ENCODE peak calls at places on chromosomes 13 and 19, in seven cellular contexts. One of them, this sample, is unnamed.

GRCh38 chr13:104256701-104257100 is 1190.5 kb upstream of the SLC10A2 start:
- DNase-seq in GM13977: no peak
- DNase-seq in activated T-helper 1 cell treated with anti-CD3 and anti-CD28 coated beads, Interleukin-2, amount 50 U/mL, for 16 hours: no peak
- DNase-seq in stimulated activated CD4-positive, alpha-beta T cell treated with anti-CD3 and anti-CD28 coated beads, Interleukin-12 subunit alpha, Interleukin-12 subunit beta, amount 100 ng/mL, for 4 hours: no peak
- DNase-seq in NCI-H524: no peak
- DNase-seq in neural crest cell: no peak
- DNase-seq in lower lobe of right lung: no peak
- DNase-seq in this sample: no peak

GRCh38 chr19:584240-585001 is 5.3 kb upstream of the HCN2 start:
- DNase-seq in GM13977: peak
- DNase-seq in activated T-helper 1 cell treated with anti-CD3 and anti-CD28 coated beads, Interleukin-2, amount 50 U/mL, for 16 hours: peak
- DNase-seq in stimulated activated CD4-positive, alpha-beta T cell treated with anti-CD3 and anti-CD28 coated beads, Interleukin-12 subunit alpha, Interleukin-12 subunit beta, amount 100 ng/mL, for 4 hours: peak
- DNase-seq in NCI-H524: peak
- DNase-seq in neural crest cell: peak
- DNase-seq in lower lobe of right lung: no peak
- DNase-seq in this sample: peak

GRCh38 chr19:30360378-30361106 is 11.6 kb upstream of the ZNF536 start:
- DNase-seq in GM13977: no peak
- DNase-seq in activated T-helper 1 cell treated with anti-CD3 and anti-CD28 coated beads, Interleukin-2, amount 50 U/mL, for 16 hours: no peak
- DNase-seq in stimulated activated CD4-positive, alpha-beta T cell treated with anti-CD3 and anti-CD28 coated beads, Interleukin-12 subunit alpha, Interleukin-12 subunit beta, amount 100 ng/mL, for 4 hours: no peak
- DNase-seq in NCI-H524: no peak
- DNase-seq in neural crest cell: no peak
- DNase-seq in lower lobe of right lung: no peak
- DNase-seq in this sample: no peak

GRCh38 chr19:2654585-2654861 is 48.0 kb downstream of the GNG7 start:
- DNase-seq in GM13977: no peak
- DNase-seq in activated T-helper 1 cell treated with anti-CD3 and anti-CD28 coated beads, Interleukin-2, amount 50 U/mL, for 16 hours: no peak
- DNase-seq in stimulated activated CD4-positive, alpha-beta T cell treated with anti-CD3 and anti-CD28 coated beads, Interleukin-12 subunit alpha, Interleukin-12 subunit beta, amount 100 ng/mL, for 4 hours: no peak
- DNase-seq in NCI-H524: no peak
- DNase-seq in neural crest cell: no peak
- DNase-seq in lower lobe of right lung: no peak
- DNase-seq in this sample: no peak

GRCh38 chr19:40342644-40343311 is 5.4 kb downstream of the C19orf47 start:
- DNase-seq in GM13977: no peak
- DNase-seq in activated T-helper 1 cell treated with anti-CD3 and anti-CD28 coated beads, Interleukin-2, amount 50 U/mL, for 16 hours: no peak
- DNase-seq in stimulated activated CD4-positive, alpha-beta T cell treated with anti-CD3 and anti-CD28 coated beads, Interleukin-12 subunit alpha, Interleukin-12 subunit beta, amount 100 ng/mL, for 4 hours: no peak
- DNase-seq in NCI-H524: no peak
- DNase-seq in neural crest cell: no peak
- DNase-seq in lower lobe of right lung: no peak
- DNase-seq in this sample: no peak

GRCh38 chr19:18469245-18470107 is 31.5 kb upstream of the ISYNA1 start:
- DNase-seq in GM13977: peak
- DNase-seq in activated T-helper 1 cell treated with anti-CD3 and anti-CD28 coated beads, Interleukin-2, amount 50 U/mL, for 16 hours: peak
- DNase-seq in stimulated activated CD4-positive, alpha-beta T cell treated with anti-CD3 and anti-CD28 coated beads, Interleukin-12 subunit alpha, Interleukin-12 subunit beta, amount 100 ng/mL, for 4 hours: peak
- DNase-seq in NCI-H524: peak
- DNase-seq in neural crest cell: peak
- DNase-seq in lower lobe of right lung: peak
- DNase-seq in this sample: peak

GRCh38 chr19:49340069-49340864 is 5.1 kb downstream of the CD37 start:
- DNase-seq in GM13977: peak
- DNase-seq in activated T-helper 1 cell treated with anti-CD3 and anti-CD28 coated beads, Interleukin-2, amount 50 U/mL, for 16 hours: no peak
- DNase-seq in stimulated activated CD4-positive, alpha-beta T cell treated with anti-CD3 and anti-CD28 coated beads, Interleukin-12 subunit alpha, Interleukin-12 subunit beta, amount 100 ng/mL, for 4 hours: no peak
- DNase-seq in NCI-H524: peak
- DNase-seq in neural crest cell: no peak
- DNase-seq in lower lobe of right lung: peak
- DNase-seq in this sample: peak

GRCh38 chr19:45164577-45165335 is 4.0 kb upstream of the NKPD1 start:
- DNase-seq in GM13977: peak
- DNase-seq in activated T-helper 1 cell treated with anti-CD3 and anti-CD28 coated beads, Interleukin-2, amount 50 U/mL, for 16 hours: no peak
- DNase-seq in stimulated activated CD4-positive, alpha-beta T cell treated with anti-CD3 and anti-CD28 coated beads, Interleukin-12 subunit alpha, Interleukin-12 subunit beta, amount 100 ng/mL, for 4 hours: peak
- DNase-seq in NCI-H524: no peak
- DNase-seq in neural crest cell: no peak
- DNase-seq in lower lobe of right lung: peak
- DNase-seq in this sample: no peak

GRCh38 chr19:6498294-6499036 is 3.6 kb downstream of the TUBB4A start:
- DNase-seq in GM13977: peak
- DNase-seq in activated T-helper 1 cell treated with anti-CD3 and anti-CD28 coated beads, Interleukin-2, amount 50 U/mL, for 16 hours: no peak
- DNase-seq in stimulated activated CD4-positive, alpha-beta T cell treated with anti-CD3 and anti-CD28 coated beads, Interleukin-12 subunit alpha, Interleukin-12 subunit beta, amount 100 ng/mL, for 4 hours: no peak
- DNase-seq in NCI-H524: no peak
- DNase-seq in neural crest cell: no peak
- DNase-seq in lower lobe of right lung: no peak
- DNase-seq in this sample: no peak